ENCODE peak calls at places on chromosome 1, in five cellular contexts. B is mucosa of gallbladder, Z is EH, Q is aorta, N is tibial artery. W is an unnamed sample.

GRCh38 chr1:10704383-10704882 is 92.0 kb downstream of the CASZ1 start:
- DNase-seq in Z (no peak), B (no peak), Q (no peak), N (no peak), W (peak; percentile 61)

GRCh38 chr1:50610563-50610962 is 187.3 kb upstream of the DMRTA2 start:
- DNase-seq in N (no peak), B (no peak), Z (no peak), Q (no peak), W (no peak)

GRCh38 chr1:197285526-197286217 is 17.6 kb downstream of the CRB1 start:
- DNase-seq in Z (no peak), B (no peak), Q (no peak), N (no peak), W (no peak)

GRCh38 chr1:47474278-47475193 is 36.7 kb downstream of the FOXD2 start:
- DNase-seq in Z (no peak), N (no peak), B (no peak), Q (no peak), W (no peak)

GRCh38 chr1:71086331-71086730 is 5.5 kb upstream of the ZRANB2 start:
- DNase-seq in N (no peak), Z (peak; percentile 90), Q (no peak), B (no peak), W (peak; percentile 60)

GRCh38 chr1:92411511-92411910 is 75.2 kb downstream of the GFI1 start:
- DNase-seq in Z (peak; percentile 75), B (no peak), Q (no peak), N (no peak), W (peak; percentile 74)

GRCh38 chr1:115184951-115185331 is 95.6 kb upstream of the TSPAN2 start:
- DNase-seq in Z (peak; percentile 89), B (no peak), Q (no peak), N (peak; percentile 37), W (peak; percentile 86)

GRCh38 chr1:92017656-92018055 is 12.1 kb upstream of the EPHX4 start:
- DNase-seq in Z (no peak), Q (no peak), B (no peak), N (no peak), W (no peak)

GRCh38 chr1:92795166-92795565 is 10.3 kb upstream of the EVI5 start:
- DNase-seq in N (no peak), B (no peak), Q (no peak), Z (peak; percentile 84), W (peak; percentile 30)

GRCh38 chr1:2973661-2974593 is 47.3 kb upstream of the ACTRT2 start:
- DNase-seq in N (no peak), Q (peak; percentile 60), Z (no peak), B (no peak), W (no peak)

GRCh38 chr1:59947047-59947938 is 20.7 kb upstream of the CYP2J2 start:
- DNase-seq in Z (peak; percentile 66), B (peak; percentile 67), Q (no peak), N (peak; percentile 33), W (peak; percentile 55)

GRCh38 chr1:161226320-161226711 is 456 bp downstream of the TOMM40L start:
- DNase-seq in N (no peak), B (no peak), Q (no peak), Z (no peak), W (no peak)

GRCh38 chr1:200454425-200454824 is 44.6 kb upstream of the ZNF281 start:
- DNase-seq in N (no peak), Q (no peak), Z (no peak), B (no peak), W (no peak)

GRCh38 chr1:42684139-42684538 is 1.9 kb downstream of the YBX1 start:
- DNase-seq in B (no peak), N (no peak), Q (no peak), Z (peak; percentile 26), W (no peak)